ENCODE peak calls at places on chromosomes 13 and 19, in ten cellular contexts. One of them, this sample, is unnamed.

GRCh38 chr13:27007166-27007565 is 164.4 kb downstream of the USP12 start:
- DNase-seq in esophagus squamous epithelium: no peak
- DNase-seq in breast epithelium: no peak
- DNase-seq in adrenal gland: no peak
- DNase-seq in upper lobe of left lung: peak
- DNase-seq in prostate gland: no peak
- DNase-seq in suprapubic skin: no peak
- DNase-seq in A549: no peak
- DNase-seq in tibial nerve: no peak
- DNase-seq in sigmoid colon: peak
- DNase-seq in this sample: no peak

GRCh38 chr19:43839139-43839538 is 12.0 kb downstream of the ZNF283 start:
- DNase-seq in prostate gland: no peak
- DNase-seq in sigmoid colon: no peak
- DNase-seq in A549: no peak
- DNase-seq in upper lobe of left lung: no peak
- DNase-seq in tibial nerve: no peak
- DNase-seq in esophagus squamous epithelium: no peak
- DNase-seq in adrenal gland: no peak
- DNase-seq in breast epithelium: no peak
- DNase-seq in suprapubic skin: no peak
- DNase-seq in this sample: no peak

GRCh38 chr19:7534531-7534980 is 961 bp upstream of the PNPLA6 start:
- DNase-seq in tibial nerve: no peak
- DNase-seq in upper lobe of left lung: peak
- DNase-seq in esophagus squamous epithelium: no peak
- DNase-seq in breast epithelium: no peak
- DNase-seq in suprapubic skin: no peak
- DNase-seq in prostate gland: peak
- DNase-seq in adrenal gland: peak
- DNase-seq in sigmoid colon: peak
- DNase-seq in A549: peak
- DNase-seq in this sample: peak

GRCh38 chr13:73607489-73608156 is 526.6 kb downstream of the KLF12 start:
- DNase-seq in sigmoid colon: no peak
- DNase-seq in breast epithelium: no peak
- DNase-seq in suprapubic skin: no peak
- DNase-seq in A549: no peak
- DNase-seq in upper lobe of left lung: no peak
- DNase-seq in adrenal gland: no peak
- DNase-seq in tibial nerve: no peak
- DNase-seq in esophagus squamous epithelium: no peak
- DNase-seq in prostate gland: no peak
- DNase-seq in this sample: no peak

GRCh38 chr19:39506944-39507714 is 7.8 kb upstream of the SELENOV start:
- DNase-seq in tibial nerve: no peak
- DNase-seq in sigmoid colon: no peak
- DNase-seq in breast epithelium: no peak
- DNase-seq in prostate gland: no peak
- DNase-seq in esophagus squamous epithelium: no peak
- DNase-seq in upper lobe of left lung: no peak
- DNase-seq in suprapubic skin: no peak
- DNase-seq in A549: peak
- DNase-seq in adrenal gland: no peak
- DNase-seq in this sample: no peak

GRCh38 chr19:42148270-42148669 is 16.0 kb upstream of the POU2F2 start:
- DNase-seq in esophagus squamous epithelium: no peak
- DNase-seq in suprapubic skin: no peak
- DNase-seq in upper lobe of left lung: no peak
- DNase-seq in sigmoid colon: no peak
- DNase-seq in A549: no peak
- DNase-seq in adrenal gland: no peak
- DNase-seq in prostate gland: no peak
- DNase-seq in tibial nerve: no peak
- DNase-seq in breast epithelium: no peak
- DNase-seq in this sample: no peak

GRCh38 chr19:1140272-1140671 is 33.8 kb downstream of the SBNO2 start:
- DNase-seq in esophagus squamous epithelium: no peak
- DNase-seq in suprapubic skin: no peak
- DNase-seq in sigmoid colon: no peak
- DNase-seq in breast epithelium: no peak
- DNase-seq in adrenal gland: no peak
- DNase-seq in upper lobe of left lung: no peak
- DNase-seq in prostate gland: no peak
- DNase-seq in A549: no peak
- DNase-seq in tibial nerve: no peak
- DNase-seq in this sample: no peak

GRCh38 chr19:38371081-38371480 is 3.3 kb upstream of the PSMD8 start:
- DNase-seq in A549: no peak
- DNase-seq in adrenal gland: no peak
- DNase-seq in breast epithelium: no peak
- DNase-seq in suprapubic skin: no peak
- DNase-seq in upper lobe of left lung: no peak
- DNase-seq in esophagus squamous epithelium: no peak
- DNase-seq in tibial nerve: no peak
- DNase-seq in prostate gland: no peak
- DNase-seq in sigmoid colon: no peak
- DNase-seq in this sample: no peak

GRCh38 chr19:45716314-45717130 is 14.2 kb downstream of the FBXO46 start:
- DNase-seq in suprapubic skin: no peak
- DNase-seq in upper lobe of left lung: peak
- DNase-seq in sigmoid colon: no peak
- DNase-seq in adrenal gland: no peak
- DNase-seq in tibial nerve: no peak
- DNase-seq in esophagus squamous epithelium: no peak
- DNase-seq in breast epithelium: peak
- DNase-seq in prostate gland: peak
- DNase-seq in A549: peak
- DNase-seq in this sample: no peak

GRCh38 chr19:45713141-45713540 is 17.6 kb downstream of the FBXO46 start:
- DNase-seq in esophagus squamous epithelium: no peak
- DNase-seq in suprapubic skin: no peak
- DNase-seq in upper lobe of left lung: no peak
- DNase-seq in sigmoid colon: no peak
- DNase-seq in breast epithelium: no peak
- DNase-seq in A549: no peak
- DNase-seq in prostate gland: no peak
- DNase-seq in tibial nerve: no peak
- DNase-seq in adrenal gland: no peak
- DNase-seq in this sample: no peak

GRCh38 chr19:45717983-45718650 is 12.6 kb downstream of the FBXO46 start:
- DNase-seq in esophagus squamous epithelium: no peak
- DNase-seq in upper lobe of left lung: no peak
- DNase-seq in adrenal gland: no peak
- DNase-seq in A549: no peak
- DNase-seq in sigmoid colon: peak
- DNase-seq in tibial nerve: no peak
- DNase-seq in suprapubic skin: no peak
- DNase-seq in breast epithelium: no peak
- DNase-seq in prostate gland: no peak
- DNase-seq in this sample: peak

GRCh38 chr19:45715139-45715538 is 15.6 kb downstream of the FBXO46 start:
- DNase-seq in suprapubic skin: no peak
- DNase-seq in tibial nerve: no peak
- DNase-seq in adrenal gland: no peak
- DNase-seq in breast epithelium: no peak
- DNase-seq in esophagus squamous epithelium: no peak
- DNase-seq in prostate gland: no peak
- DNase-seq in A549: no peak
- DNase-seq in sigmoid colon: no peak
- DNase-seq in upper lobe of left lung: no peak
- DNase-seq in this sample: no peak

GRCh38 chr19:45717131-45717982 is 13.3 kb downstream of the FBXO46 start:
- DNase-seq in adrenal gland: peak
- DNase-seq in A549: peak
- DNase-seq in tibial nerve: peak
- DNase-seq in upper lobe of left lung: peak
- DNase-seq in prostate gland: peak
- DNase-seq in suprapubic skin: peak
- DNase-seq in breast epithelium: peak
- DNase-seq in esophagus squamous epithelium: peak
- DNase-seq in sigmoid colon: peak
- DNase-seq in this sample: peak
- TF ChIP-seq CTCF in adrenal gland: no peak
- TF ChIP-seq CTCF in A549: no peak
- TF ChIP-seq CTCF in tibial nerve: no peak
- TF ChIP-seq CTCF in upper lobe of left lung: peak
- TF ChIP-seq CTCF in prostate gland: peak
- TF ChIP-seq CTCF in suprapubic skin: no peak
- TF ChIP-seq CTCF in breast epithelium: peak
- TF ChIP-seq CTCF in esophagus squamous epithelium: peak
- TF ChIP-seq CTCF in sigmoid colon: peak
- TF ChIP-seq CTCF in this sample: no peak

DNA sequence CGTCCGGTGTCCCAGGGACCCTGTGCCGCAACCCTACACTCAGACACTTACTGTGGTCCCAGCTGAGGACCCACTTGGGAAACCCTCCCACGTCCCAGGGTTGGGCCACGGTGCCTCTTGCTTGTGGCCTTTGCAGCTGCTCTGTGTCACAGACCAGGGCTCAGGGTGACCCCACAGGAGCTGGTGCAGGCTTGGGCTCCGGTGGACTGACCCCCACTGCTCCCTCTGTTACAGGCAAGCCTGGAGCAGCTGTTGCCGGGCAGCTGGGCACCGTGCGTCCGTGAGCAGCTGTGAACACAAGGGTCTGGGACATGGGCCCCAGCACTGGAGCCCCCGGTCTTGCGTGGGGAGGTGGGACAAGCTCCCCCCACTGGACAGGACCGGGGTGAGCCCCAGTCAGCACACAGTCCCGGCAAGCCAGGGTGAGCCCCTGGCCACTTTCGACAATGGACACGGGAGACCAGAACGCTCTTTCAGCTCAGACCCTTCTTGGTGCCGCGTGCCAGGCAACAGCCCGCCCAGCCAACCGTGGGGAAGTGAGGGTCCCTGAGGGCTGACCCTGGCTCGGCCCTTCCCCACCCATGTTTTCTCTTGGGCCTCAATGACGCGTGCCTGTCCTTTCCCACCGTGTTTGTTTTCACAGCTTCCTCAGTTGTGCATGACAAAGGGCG is 65.7 kb upstream of the C13orf46 start:
- DNase-seq in sigmoid colon: no peak
- DNase-seq in breast epithelium: no peak
- DNase-seq in A549: no peak
- DNase-seq in tibial nerve: no peak
- DNase-seq in prostate gland: no peak
- DNase-seq in upper lobe of left lung: no peak
- DNase-seq in esophagus squamous epithelium: no peak
- DNase-seq in adrenal gland: no peak
- DNase-seq in suprapubic skin: no peak
- DNase-seq in this sample: no peak
- TF ChIP-seq POLR2A in sigmoid colon: no peak
- TF ChIP-seq POLR2A in breast epithelium: no peak
- TF ChIP-seq POLR2A in A549: no peak
- TF ChIP-seq POLR2A in tibial nerve: no peak
- TF ChIP-seq POLR2A in prostate gland: no peak
- TF ChIP-seq POLR2A in upper lobe of left lung: no peak
- TF ChIP-seq POLR2A in esophagus squamous epithelium: no peak
- TF ChIP-seq POLR2A in adrenal gland: no peak
- TF ChIP-seq POLR2A in suprapubic skin: no peak
- TF ChIP-seq POLR2A in this sample: no peak

GRCh38 chr19:10617409-10618121 is 7.8 kb upstream of the SLC44A2 start:
- DNase-seq in breast epithelium: no peak
- DNase-seq in A549: no peak
- DNase-seq in adrenal gland: no peak
- DNase-seq in sigmoid colon: no peak
- DNase-seq in upper lobe of left lung: no peak
- DNase-seq in prostate gland: peak
- DNase-seq in esophagus squamous epithelium: no peak
- DNase-seq in suprapubic skin: no peak
- DNase-seq in tibial nerve: no peak
- DNase-seq in this sample: no peak
- H3K27ac ChIP-seq in breast epithelium: peak
- H3K27ac ChIP-seq in A549: no peak
- H3K27ac ChIP-seq in adrenal gland: no peak
- H3K27ac ChIP-seq in sigmoid colon: no peak
- H3K27ac ChIP-seq in upper lobe of left lung: peak
- H3K27ac ChIP-seq in prostate gland: peak
- H3K27ac ChIP-seq in esophagus squamous epithelium: peak
- H3K27ac ChIP-seq in suprapubic skin: peak
- H3K27ac ChIP-seq in tibial nerve: peak
- H3K27ac ChIP-seq in this sample: no peak

GRCh38 chr19:5271145-5271544 is 69.5 kb downstream of the PTPRS start:
- DNase-seq in tibial nerve: no peak
- DNase-seq in prostate gland: no peak
- DNase-seq in sigmoid colon: no peak
- DNase-seq in adrenal gland: no peak
- DNase-seq in breast epithelium: no peak
- DNase-seq in A549: peak
- DNase-seq in esophagus squamous epithelium: no peak
- DNase-seq in suprapubic skin: no peak
- DNase-seq in upper lobe of left lung: no peak
- DNase-seq in this sample: no peak
- TF ChIP-seq CTCF in tibial nerve: no peak
- TF ChIP-seq CTCF in prostate gland: no peak
- TF ChIP-seq CTCF in sigmoid colon: no peak
- TF ChIP-seq CTCF in adrenal gland: no peak
- TF ChIP-seq CTCF in breast epithelium: no peak
- TF ChIP-seq CTCF in A549: no peak
- TF ChIP-seq CTCF in esophagus squamous epithelium: no peak
- TF ChIP-seq CTCF in suprapubic skin: no peak
- TF ChIP-seq CTCF in upper lobe of left lung: no peak
- TF ChIP-seq CTCF in this sample: no peak

DNA sequence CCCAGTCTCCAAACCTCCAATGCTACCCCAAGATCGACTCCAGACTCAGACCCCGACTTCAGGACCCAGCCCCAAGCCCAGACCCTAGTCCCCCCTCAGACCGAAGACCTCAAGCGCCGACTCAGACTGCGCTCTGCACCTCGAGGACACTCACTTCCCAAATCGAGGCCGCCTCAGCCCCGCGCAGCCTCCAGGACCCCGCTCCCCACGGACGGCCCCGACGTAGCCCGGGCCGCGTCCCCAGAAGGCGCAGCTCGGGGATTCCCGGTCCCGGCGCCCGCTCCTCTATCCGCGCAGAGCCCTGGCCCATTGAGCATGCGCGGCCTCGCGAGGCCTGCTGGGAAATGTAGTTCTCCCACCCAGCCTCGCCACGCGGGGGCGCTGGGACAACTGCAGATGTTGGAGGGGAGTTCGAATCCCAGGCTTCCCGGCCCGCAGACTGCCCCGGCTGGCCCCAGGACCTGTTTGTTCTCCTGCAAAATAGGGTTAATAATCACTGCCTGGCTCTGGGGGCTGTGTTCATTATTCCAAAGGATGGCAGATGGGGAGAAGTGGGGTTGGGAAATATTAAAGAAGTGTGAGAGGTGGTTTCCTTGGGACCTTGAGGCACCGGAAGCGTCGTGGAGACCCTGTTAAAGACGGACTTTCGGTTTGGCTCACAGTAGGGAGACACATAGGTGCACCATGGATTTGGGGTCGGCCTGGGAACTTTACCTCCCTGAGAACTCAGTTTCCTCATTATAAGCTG is at the start of gene APBA3:
- DNase-seq in adrenal gland: peak
- DNase-seq in esophagus squamous epithelium: peak
- DNase-seq in suprapubic skin: peak
- DNase-seq in A549: peak
- DNase-seq in upper lobe of left lung: peak
- DNase-seq in prostate gland: peak
- DNase-seq in breast epithelium: peak
- DNase-seq in sigmoid colon: peak
- DNase-seq in tibial nerve: peak
- DNase-seq in this sample: peak
- TF ChIP-seq POLR2A in adrenal gland: peak
- TF ChIP-seq POLR2A in esophagus squamous epithelium: no peak
- TF ChIP-seq POLR2A in suprapubic skin: peak
- TF ChIP-seq POLR2A in A549: peak
- TF ChIP-seq POLR2A in upper lobe of left lung: no peak
- TF ChIP-seq POLR2A in prostate gland: peak
- TF ChIP-seq POLR2A in breast epithelium: peak
- TF ChIP-seq POLR2A in sigmoid colon: peak
- TF ChIP-seq POLR2A in tibial nerve: peak
- TF ChIP-seq POLR2A in this sample: peak